ENCODE peak calls at places on chromosome 12, in four cellular contexts. I, F, X and R are unnamed samples.

GRCh38 chr12:52278530-52278929 is 4.1 kb downstream of the KRT86 start:
- DNase-seq in I (peak), F (no peak), X (peak), R (no peak)

GRCh38 chr12:45615268-45615667 is 114.2 kb upstream of the ARID2 start:
- DNase-seq in I (no peak), F (no peak), X (peak), R (no peak)

GRCh38 chr12:28611115-28611435 is 420.8 kb downstream of the CCDC91 start:
- DNase-seq in I (no peak), F (no peak), X (no peak), R (no peak)

GRCh38 chr12:128040971-128041370 is 226.0 kb upstream of the TMEM132C start:
- DNase-seq in I (no peak), F (no peak), X (no peak), R (no peak)

GRCh38 chr12:104457746-104458644 is 1.2 kb downstream of the CHST11 start:
- DNase-seq in I (no peak), F (no peak), X (peak), R (peak)

GRCh38 chr12:46908236-46908935 is 82.6 kb upstream of the SLC38A4 start:
- DNase-seq in I (no peak), F (no peak), X (no peak), R (no peak)

GRCh38 chr12:112901271-112901670 is 5.5 kb upstream of the OAS1 start:
- DNase-seq in I (no peak), F (no peak), X (peak), R (no peak)

GRCh38 chr12:119672194-119672593 is 4.3 kb downstream of the PRKAB1 start:
- DNase-seq in I (no peak), F (no peak), X (no peak), R (no peak)

GRCh38 chr12:2168808-2169207 is 116.0 kb downstream of the CACNA1C start:
- DNase-seq in I (no peak), F (no peak), X (peak), R (no peak)

GRCh38 chr12:131159660-131160059 is 206.0 kb downstream of the ADGRD1 start:
- DNase-seq in I (peak), F (no peak), X (peak), R (peak)

GRCh38 chr12:48110691-48111315 is 4.9 kb upstream of the SENP1 start:
- DNase-seq in I (no peak), F (no peak), X (no peak), R (no peak)

GRCh38 chr12:131604146-131604844 is 106.6 kb upstream of the SFSWAP start:
- DNase-seq in I (peak), F (no peak), X (no peak), R (no peak)

GRCh38 chr12:110224379-110225304 is 56.4 kb upstream of the ATP2A2 start:
- DNase-seq in I (peak), F (peak), X (peak), R (no peak)

GRCh38 chr12:97854477-97854876 is 391.9 kb downstream of the RMST start:
- DNase-seq in I (no peak), F (no peak), X (no peak), R (no peak)

GRCh38 chr12:10392394-10392930 is 2.6 kb upstream of the KLRK1 start:
- DNase-seq in I (peak), F (no peak), X (peak), R (no peak)

GRCh38 chr12:49776858-49777257 is 35.5 kb downstream of the TMBIM6 start:
- DNase-seq in I (peak), F (no peak), X (no peak), R (no peak)

GRCh38 chr12:49309361-49309760 is 13.7 kb upstream of the TROAP start:
- DNase-seq in I (no peak), F (no peak), X (no peak), R (no peak)

GRCh38 chr12:76260390-76260748 is 87.8 kb downstream of the BBS10 start:
- DNase-seq in I (no peak), F (no peak), X (no peak), R (no peak)

GRCh38 chr12:12870454-12870853 is 20.9 kb upstream of the GPRC5A start:
- DNase-seq in I (no peak), F (no peak), X (no peak), R (no peak)

GRCh38 chr12:10182662-10183061 is 3.8 kb downstream of the TMEM52B start:
- DNase-seq in I (no peak), F (no peak), X (no peak), R (no peak)

GRCh38 chr12:2417761-2418160 is 365.0 kb downstream of the CACNA1C start:
- DNase-seq in I (no peak), F (no peak), X (peak), R (no peak)